ENCODE peak calls at places on chromosome 22, in seven cellular contexts. W, F, O, E, X, G and A are unnamed samples.
A peak's percentile ranks its signal among the peaks of the same experiment; 100 is the strongest.

GRCh38 chr22:31893460-31893859 is 50.9 kb upstream of the YWHAH start:
- DNase-seq in O (no peak), G (no peak), E (no peak), W (no peak), F (no peak), X (no peak), A (no peak)

GRCh38 chr22:45997077-45997774 is 20.3 kb upstream of the WNT7B start:
- DNase-seq in W (no peak), F (peak; percentile 79), G (no peak), X (peak; percentile 88), E (peak; percentile 98), O (peak; percentile 50), A (no peak)

GRCh38 chr22:45579306-45579705 is 76.6 kb downstream of the FBLN1 start:
- DNase-seq in X (no peak), W (no peak), O (no peak), F (no peak), G (no peak), E (no peak), A (no peak)

GRCh38 chr22:20015971-20016733 is 471 bp downstream of the ARVCF start:
- DNase-seq in W (no peak), X (no peak), O (no peak), F (no peak), E (peak; percentile 32), G (peak; percentile 83), A (no peak)

GRCh38 chr22:32531955-32532818 is 57.6 kb downstream of the FBXO7 start:
- DNase-seq in F (peak; percentile 49), G (peak; percentile 91), O (peak; percentile 36), X (no peak), E (peak; percentile 8), W (no peak), A (no peak)

GRCh38 chr22:35835267-35835997 is 117.8 kb downstream of the APOL5 start:
- DNase-seq in E (peak; percentile 67), W (no peak), O (peak; percentile 14), F (no peak), G (no peak), X (no peak), A (no peak)

GRCh38 chr22:33354928-33355327 is 296.7 kb upstream of the SYN3 start:
- DNase-seq in F (no peak), X (no peak), W (no peak), E (no peak), G (no peak), O (no peak), A (no peak)

GRCh38 chr22:36136475-36136874 is 24.1 kb downstream of the APOL3 start:
- DNase-seq in W (no peak), O (no peak), E (no peak), X (no peak), G (no peak), F (no peak), A (no peak)

GRCh38 chr22:42976534-42976933 is 38.4 kb downstream of the PACSIN2 start:
- DNase-seq in F (no peak), O (no peak), X (no peak), G (no peak), W (no peak), E (no peak), A (no peak)

GRCh38 chr22:37609240-37610152 is 862 bp downstream of the GGA1 start:
- DNase-seq in X (no peak), W (no peak), G (no peak), E (no peak), O (peak; percentile 32), F (no peak), A (peak; percentile 27)

GRCh38 chr22:44396727-44397722 is 84.3 kb upstream of the SHISAL1 start:
- DNase-seq in X (peak; percentile 25), O (no peak), F (no peak), W (no peak), G (no peak), E (no peak), A (no peak)

GRCh38 chr22:36067237-36067558 is 38.6 kb upstream of the RBFOX2 start:
- DNase-seq in F (no peak), W (no peak), O (no peak), X (no peak), G (no peak), E (no peak), A (no peak)

GRCh38 chr22:46922037-46922436 is 159.6 kb downstream of the TBC1D22A start:
- DNase-seq in F (no peak), O (no peak), X (no peak), W (no peak), E (no peak), G (no peak), A (no peak)

GRCh38 chr22:47776329-47776728 is 1013.9 kb downstream of the TBC1D22A start:
- DNase-seq in E (no peak), F (no peak), G (peak; percentile 84), W (no peak), O (no peak), X (no peak), A (no peak)

GRCh38 chr22:17924735-17925727 is 99.3 kb downstream of the MICAL3 start:
- DNase-seq in W (no peak), F (peak; percentile 66), O (no peak), E (peak; percentile 54), X (no peak), G (no peak), A (no peak)

GRCh38 chr22:45502215-45503070 is at the start of gene FBLN1:
- DNase-seq in O (peak; percentile 16), X (no peak), E (no peak), G (peak; percentile 91), W (no peak), F (no peak), A (no peak)

GRCh38 chr22:19113429-19113828 is 8.8 kb downstream of the DGCR2 start:
- DNase-seq in O (no peak), F (no peak), G (no peak), E (no peak), W (no peak), X (no peak), A (no peak)

GRCh38 chr22:24338701-24339451 is 68.2 kb downstream of the SPECC1L start:
- DNase-seq in O (no peak), X (no peak), F (no peak), G (peak; percentile 68), E (no peak), W (no peak), A (no peak)

GRCh38 chr22:36339171-36340065 is 48.3 kb downstream of the MYH9 start:
- DNase-seq in X (no peak), W (no peak), O (no peak), E (peak; percentile 52), G (no peak), F (no peak), A (peak; percentile 44)

GRCh38 chr22:36323182-36323854 is 64.4 kb downstream of the MYH9 start:
- DNase-seq in W (no peak), F (no peak), G (no peak), O (no peak), X (no peak), E (peak; percentile 77), A (no peak)

GRCh38 chr22:36009085-36009484 is 19.5 kb downstream of the RBFOX2 start:
- DNase-seq in F (no peak), G (no peak), E (peak; percentile 57), X (no peak), W (no peak), O (no peak), A (no peak)

GRCh38 chr22:43411040-43411919 is 534 bp upstream of the MPPED1 start:
- DNase-seq in F (no peak), G (no peak), X (no peak), E (no peak), W (no peak), O (no peak), A (no peak)

GRCh38 chr22:19719488-19720021 is 3.8 kb upstream of the GP1BB start:
- DNase-seq in W (no peak), X (no peak), F (no peak), G (no peak), E (no peak), O (no peak), A (no peak)

GRCh38 chr22:40553014-40553579 is 83.4 kb downstream of the MRTFA start:
- DNase-seq in O (no peak), W (no peak), X (no peak), E (no peak), G (no peak), F (no peak), A (no peak)
- H3K27ac ChIP-seq in O (peak overlapping the region; percentile 26), W (no peak overlapping the region), X (no peak overlapping the region), E (no peak overlapping the region), G (no peak overlapping the region), F (no peak overlapping the region), A (no peak overlapping the region)

DNA sequence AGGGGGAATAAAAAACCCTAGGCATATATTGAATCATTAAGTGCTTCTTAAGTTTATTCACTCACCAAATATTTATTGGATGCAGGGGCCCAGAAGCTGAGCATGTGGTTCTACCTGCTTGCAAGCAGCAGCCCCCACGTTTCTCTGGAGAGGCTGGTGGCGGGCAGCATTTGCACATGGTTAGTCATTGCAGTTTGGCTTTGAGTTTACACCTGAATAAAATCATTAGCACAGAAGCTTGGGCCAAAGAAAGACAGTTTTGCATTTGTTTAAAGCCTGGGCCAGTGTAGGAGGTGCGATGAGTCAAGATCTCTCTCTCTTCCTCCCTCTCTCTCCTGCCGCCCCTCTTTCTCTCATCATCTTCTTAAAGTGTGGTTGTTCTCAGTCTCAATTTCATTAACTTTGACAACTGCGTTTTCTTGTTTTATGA is 72.6 kb downstream of the C22orf31 start:
- DNase-seq in F (no peak), X (no peak), G (peak; percentile 80), W (no peak), O (no peak), E (no peak), A (no peak)
- H3K27ac ChIP-seq in F (no peak overlapping the region), X (no peak overlapping the region), G (peak overlapping the region; percentile 36), W (no peak overlapping the region), O (no peak overlapping the region), E (no peak overlapping the region), A (no peak overlapping the region)

DNA sequence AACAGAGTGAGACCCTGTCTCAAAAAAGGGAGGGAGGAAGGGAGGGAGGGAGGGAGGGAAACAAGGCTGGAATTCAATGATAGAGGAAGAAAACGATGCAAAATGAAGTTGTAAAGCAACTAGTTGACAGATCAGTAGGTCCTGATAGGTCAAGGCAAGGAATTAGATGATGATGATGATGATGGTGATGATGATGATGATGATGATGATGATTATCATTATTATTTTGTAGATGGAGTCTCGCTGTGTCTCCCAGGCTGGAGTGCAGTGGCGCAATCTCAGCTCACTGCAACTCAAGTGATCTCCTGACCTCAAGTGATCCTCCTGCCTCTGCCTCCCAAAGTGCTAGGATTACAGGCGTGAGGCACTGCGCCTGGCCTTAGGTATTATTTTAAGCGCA is 11.3 kb upstream of the L3MBTL2 start:
- DNase-seq in F (no peak), E (no peak), W (no peak), O (no peak), X (no peak), G (no peak), A (no peak)
- H3K27ac ChIP-seq in F (no peak overlapping the region), E (no peak overlapping the region), W (no peak overlapping the region), O (no peak overlapping the region), X (no peak overlapping the region), G (no peak overlapping the region), A (no peak overlapping the region)

GRCh38 chr22:22920910-22921550 is 33.4 kb downstream of the IGLL5 start:
- DNase-seq in X (no peak), F (no peak), G (no peak), E (no peak), O (no peak), W (no peak), A (no peak)
- H3K27ac ChIP-seq in X (no peak overlapping the region), F (no peak overlapping the region), G (no peak overlapping the region), E (no peak overlapping the region), O (no peak overlapping the region), W (no peak overlapping the region), A (no peak overlapping the region)

DNA sequence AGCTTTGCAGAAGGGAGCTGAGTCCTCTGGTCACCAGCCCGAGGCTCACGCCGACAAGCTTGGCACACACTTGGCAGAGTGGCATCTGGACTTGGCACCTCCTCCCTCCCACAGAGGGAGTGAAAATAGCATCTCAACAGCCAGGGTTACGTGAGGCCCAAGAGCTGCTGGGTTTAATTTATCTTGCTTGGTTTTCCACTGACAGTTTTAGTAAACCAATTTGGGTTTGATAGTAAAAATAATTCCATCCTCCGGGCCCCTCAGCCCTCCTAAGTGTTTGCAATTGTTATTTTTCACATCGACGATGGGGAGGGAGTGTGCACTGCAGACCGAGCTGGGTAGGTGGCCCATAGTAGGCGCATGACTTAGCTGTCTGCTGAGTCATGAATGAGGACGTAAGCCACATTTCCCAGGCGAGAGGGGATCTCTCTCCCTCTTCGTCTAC is 107.6 kb upstream of the ASPHD2 start:
- DNase-seq in G (no peak), X (no peak), E (no peak), O (no peak), W (no peak), F (no peak), A (no peak)
- H3K27ac ChIP-seq in G (no peak overlapping the region), X (peak overlapping the region; percentile 57), E (no peak overlapping the region), O (no peak overlapping the region), W (no peak overlapping the region), F (no peak overlapping the region), A (no peak overlapping the region)